ENCODE peak calls at places on chromosomes 6 and 20, in six cellular contexts. One of them, this sample, is unnamed.

GRCh38 chr6:44706011-44706410 is 318.5 kb downstream of the CDC5L start:
- DNase-seq in tibial nerve: no peak
- DNase-seq in mesothelial cell of epicardium: no peak
- DNase-seq in HT1080: no peak
- DNase-seq in trophoblast cell: no peak
- DNase-seq in hypothalamus: no peak
- DNase-seq in this sample: no peak

GRCh38 chr6:36929607-36930006 is 24.9 kb upstream of the PI16 start:
- DNase-seq in tibial nerve: no peak
- DNase-seq in mesothelial cell of epicardium: no peak
- DNase-seq in HT1080: no peak
- DNase-seq in trophoblast cell: no peak
- DNase-seq in hypothalamus: no peak
- DNase-seq in this sample: no peak

GRCh38 chr6:89035252-89036106 is 45.1 kb upstream of the PNRC1 start:
- DNase-seq in tibial nerve: peak
- DNase-seq in mesothelial cell of epicardium: peak
- DNase-seq in HT1080: peak
- DNase-seq in trophoblast cell: peak
- DNase-seq in hypothalamus: no peak
- DNase-seq in this sample: peak

GRCh38 chr6:34044945-34045595 is 100.8 kb downstream of the GRM4 start:
- DNase-seq in tibial nerve: no peak
- DNase-seq in mesothelial cell of epicardium: no peak
- DNase-seq in HT1080: no peak
- DNase-seq in trophoblast cell: no peak
- DNase-seq in hypothalamus: no peak
- DNase-seq in this sample: no peak

GRCh38 chr20:38995536-38996044 is 33.4 kb downstream of the DHX35 start:
- DNase-seq in tibial nerve: no peak
- DNase-seq in mesothelial cell of epicardium: no peak
- DNase-seq in HT1080: no peak
- DNase-seq in trophoblast cell: no peak
- DNase-seq in hypothalamus: no peak
- DNase-seq in this sample: no peak

GRCh38 chr20:15375836-15376235 is 1038.4 kb upstream of the FLRT3 start:
- DNase-seq in tibial nerve: no peak
- DNase-seq in mesothelial cell of epicardium: no peak
- DNase-seq in HT1080: no peak
- DNase-seq in trophoblast cell: no peak
- DNase-seq in hypothalamus: no peak
- DNase-seq in this sample: no peak

GRCh38 chr20:11035211-11035610 is 361.4 kb upstream of the JAG1 start:
- DNase-seq in tibial nerve: no peak
- DNase-seq in mesothelial cell of epicardium: no peak
- DNase-seq in HT1080: peak
- DNase-seq in trophoblast cell: no peak
- DNase-seq in hypothalamus: no peak
- DNase-seq in this sample: no peak

GRCh38 chr6:160534050-160534696 is 129.9 kb downstream of the LPA start:
- DNase-seq in tibial nerve: peak
- DNase-seq in mesothelial cell of epicardium: peak
- DNase-seq in HT1080: peak
- DNase-seq in trophoblast cell: peak
- DNase-seq in hypothalamus: peak
- DNase-seq in this sample: peak

GRCh38 chr6:24720604-24721460 is 1.9 kb upstream of the C6orf62 start:
- DNase-seq in tibial nerve: peak
- DNase-seq in mesothelial cell of epicardium: peak
- DNase-seq in HT1080: peak
- DNase-seq in trophoblast cell: peak
- DNase-seq in hypothalamus: peak
- DNase-seq in this sample: peak

GRCh38 chr20:9270831-9271230 is 201.9 kb downstream of the PLCB4 start:
- DNase-seq in tibial nerve: no peak
- DNase-seq in mesothelial cell of epicardium: no peak
- DNase-seq in HT1080: no peak
- DNase-seq in trophoblast cell: no peak
- DNase-seq in hypothalamus: no peak
- DNase-seq in this sample: peak

GRCh38 chr6:82249381-82250253 is 2.1 kb upstream of the IBTK start:
- DNase-seq in tibial nerve: no peak
- DNase-seq in mesothelial cell of epicardium: no peak
- DNase-seq in HT1080: no peak
- DNase-seq in trophoblast cell: peak
- DNase-seq in hypothalamus: no peak
- DNase-seq in this sample: no peak

GRCh38 chr6:108969776-108970175 is 121.6 kb downstream of the ARMC2 start:
- DNase-seq in tibial nerve: no peak
- DNase-seq in mesothelial cell of epicardium: no peak
- DNase-seq in HT1080: no peak
- DNase-seq in trophoblast cell: no peak
- DNase-seq in hypothalamus: no peak
- DNase-seq in this sample: no peak

GRCh38 chr6:124535746-124536145 is 426.5 kb upstream of the RNF217 start:
- DNase-seq in tibial nerve: no peak
- DNase-seq in mesothelial cell of epicardium: no peak
- DNase-seq in HT1080: peak
- DNase-seq in trophoblast cell: peak
- DNase-seq in hypothalamus: no peak
- DNase-seq in this sample: no peak